ENCODE peak calls at places on chromosomes 11 and 22, in four cellular contexts. Y is A549, N is K562, W is endothelial cell of umbilical vein. M is an unnamed sample.

GRCh38 chr22:24834845-24835570 is 29.0 kb downstream of the SGSM1 start:
- DNase-seq in Y (no peak), N (no peak), W (peak; percentile 26), M (peak; percentile 45)

GRCh38 chr11:9138612-9139579 is 47.5 kb upstream of the SCUBE2 start:
- DNase-seq in Y (peak; percentile 82), N (no peak), W (peak; percentile 98), M (no peak)

GRCh38 chr22:27105142-27106025 is 448.0 kb downstream of the MIAT start:
- DNase-seq in Y (no peak), N (no peak), W (peak; percentile 80), M (no peak)

GRCh38 chr22:23325183-23325582 is 144.9 kb downstream of the BCR start:
- DNase-seq in Y (no peak), N (no peak), W (no peak), M (no peak)

GRCh38 chr11:130624946-130625345 is 176.5 kb downstream of the ADAMTS15 start:
- DNase-seq in Y (no peak), N (no peak), W (no peak), M (no peak)

GRCh38 chr11:127490896-127491295 is 490.3 kb upstream of the KIRREL3 start:
- DNase-seq in Y (no peak), N (no peak), W (no peak), M (no peak)

GRCh38 chr11:102868359-102868758 is 6.4 kb downstream of the MMP12 start:
- DNase-seq in Y (no peak), N (no peak), W (no peak), M (no peak)

GRCh38 chr11:69654660-69655478 is 13.9 kb downstream of the CCND1 start:
- DNase-seq in Y (peak; percentile 88), N (no peak), W (no peak), M (no peak)

GRCh38 chr11:124329787-124330478 is 9.9 kb upstream of the OR8D2 start:
- DNase-seq in Y (no peak), N (no peak), W (peak; percentile 20), M (no peak)

GRCh38 chr11:77072851-77073327 is 6.1 kb downstream of the CAPN5 start:
- DNase-seq in Y (no peak), N (no peak), W (no peak), M (no peak)

GRCh38 chr11:121323208-121323607 is 30.6 kb downstream of the SC5D start:
- DNase-seq in Y (no peak), N (no peak), W (no peak), M (no peak)

GRCh38 chr11:86582898-86583297 is 89.5 kb downstream of the ME3 start:
- DNase-seq in Y (no peak), N (no peak), W (no peak), M (no peak)

GRCh38 chr11:43687120-43687791 is 6.7 kb downstream of the HSD17B12 start:
- DNase-seq in Y (no peak), N (no peak), W (peak; percentile 87), M (no peak)

GRCh38 chr22:24422078-24422665 is 5.2 kb upstream of the ADORA2A start:
- DNase-seq in Y (no peak), N (no peak), W (no peak), M (no peak)

GRCh38 chr11:7904910-7905309 is 26.2 kb downstream of the OR10A6 start:
- DNase-seq in Y (no peak), N (no peak), W (peak; percentile 38), M (no peak)

GRCh38 chr22:22853713-22854112 is 33.9 kb upstream of the IGLL5 start:
- DNase-seq in Y (no peak), N (no peak), W (no peak), M (no peak)

GRCh38 chr11:77596626-77597025 is 6.9 kb downstream of the AQP11 start:
- DNase-seq in Y (no peak), N (no peak), W (no peak), M (no peak)

GRCh38 chr11:134270250-134270714 is 5.9 kb upstream of the GLB1L3 start:
- DNase-seq in Y (peak; percentile 31), N (peak; percentile 54), W (no peak), M (no peak)

GRCh38 chr11:35580397-35580781 is 37.9 kb upstream of the FJX1 start:
- DNase-seq in Y (no peak), N (no peak), W (no peak), M (no peak)

GRCh38 chr11:19597876-19598275 is 114.8 kb upstream of the NAV2 start:
- DNase-seq in Y (no peak), N (no peak), W (no peak), M (no peak)

GRCh38 chr11:27041141-27041869 is 690 bp downstream of the BBOX1 start:
- DNase-seq in Y (no peak), N (no peak), W (no peak), M (no peak)

GRCh38 chr22:50479686-50480085 is 1.7 kb upstream of the ADM2 start:
- DNase-seq in Y (no peak), N (no peak), W (no peak), M (no peak)

GRCh38 chr11:32088117-32088941 is 2.5 kb upstream of the RCN1 start:
- DNase-seq in Y (no peak), N (peak; percentile 15), W (peak; percentile 89), M (no peak)
- TF ChIP-seq JUN in Y (no peak), N (no peak), W (peak; percentile 86), M (no peak)

GRCh38 chr22:39907605-39908097 is 6.8 kb downstream of the GRAP2 start:
- DNase-seq in Y (no peak), N (no peak), W (no peak), M (no peak)

GRCh38 chr22:39907035-39907434 is 6.2 kb downstream of the GRAP2 start:
- DNase-seq in Y (no peak), N (no peak), W (no peak), M (no peak)

GRCh38 chr22:39910875-39911601 is 10.2 kb downstream of the GRAP2 start:
- DNase-seq in Y (no peak), N (no peak), W (no peak), M (no peak)

GRCh38 chr22:39908121-39908520 is 7.2 kb downstream of the GRAP2 start:
- DNase-seq in Y (no peak), N (no peak), W (no peak), M (no peak)

DNA sequence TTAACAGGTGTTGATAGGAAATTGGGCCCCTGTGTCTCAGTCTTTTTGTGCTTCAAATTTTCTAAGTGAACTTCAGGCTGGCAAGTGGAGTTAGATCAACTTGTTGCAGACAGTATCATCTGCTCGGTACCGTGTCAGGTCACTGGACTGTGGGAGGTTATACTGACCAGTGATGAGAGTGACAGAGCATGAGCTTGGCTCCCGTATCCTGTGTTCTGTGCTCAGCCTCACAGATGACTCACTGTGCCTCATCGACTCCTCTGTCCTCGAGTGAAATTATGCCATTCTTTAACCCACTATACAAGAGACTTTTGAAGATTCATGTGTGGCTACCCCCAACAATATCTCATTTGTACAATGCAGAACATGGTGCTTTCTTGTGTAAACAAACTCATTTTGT is 7.9 kb downstream of the GRAP2 start:
- DNase-seq in Y (no peak), N (peak; percentile 22), W (no peak), M (no peak)
- TF ChIP-seq JUN in Y (no peak), N (no peak), W (no peak), M (no peak)

GRCh38 chr22:45934168-45934564 is 42.8 kb downstream of the WNT7B start:
- DNase-seq in Y (no peak), N (no peak), W (no peak), M (no peak)
- TF ChIP-seq JUN in Y (no peak), N (no peak), W (no peak), M (no peak)

GRCh38 chr22:35045451-35045850 is 20.5 kb upstream of the ISX start:
- DNase-seq in Y (no peak), N (no peak), W (no peak), M (no peak)
- TF ChIP-seq JUN in Y (no peak), N (no peak), W (no peak), M (no peak)

GRCh38 chr11:65120831-65121230 is 1.1 kb downstream of the FAU start:
- DNase-seq in Y (no peak), N (no peak), W (no peak), M (no peak)
- TF ChIP-seq JUN in Y (no peak), N (no peak), W (no peak), M (no peak)

GRCh38 chr22:43923191-43923590 is 414 bp upstream of the PNPLA3 start:
- DNase-seq in Y (no peak), N (no peak), W (peak; percentile 53), M (no peak)
- TF ChIP-seq JUN in Y (no peak), N (no peak), W (no peak), M (no peak)

DNA sequence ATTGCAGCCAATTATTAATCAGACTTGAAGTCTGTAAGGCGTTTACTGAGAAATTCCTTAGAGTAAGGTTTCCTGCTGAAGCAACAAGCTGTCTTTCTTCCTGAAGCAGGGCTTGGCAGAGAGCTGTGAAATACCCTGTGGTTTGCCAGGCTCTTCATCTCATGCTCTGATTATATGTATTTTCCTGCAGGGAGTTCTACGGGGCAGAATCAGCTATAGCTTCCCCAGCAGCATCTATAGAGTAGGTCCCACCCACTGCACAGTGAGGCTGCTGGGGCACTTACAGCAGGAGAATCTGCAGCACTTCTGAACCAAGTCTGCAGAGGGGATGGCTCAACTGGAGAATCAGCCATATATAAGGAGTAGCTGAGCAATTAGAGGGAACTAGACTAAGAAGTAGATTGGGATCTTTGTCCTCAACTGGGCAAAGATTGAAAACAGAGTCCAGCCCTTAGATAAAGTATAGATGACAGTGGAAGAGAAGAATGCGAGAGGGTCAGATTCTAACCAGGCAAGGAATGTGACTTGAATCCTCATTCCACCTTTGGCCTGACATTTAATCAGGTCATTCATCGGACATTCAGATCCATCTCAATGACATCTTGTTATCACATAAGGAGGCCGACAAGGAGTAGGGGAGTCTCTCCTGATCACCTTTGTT is 37.6 kb downstream of the CNTF start:
- DNase-seq in Y (no peak), N (no peak), W (no peak), M (no peak)
- TF ChIP-seq JUN in Y (no peak), N (no peak), W (no peak), M (no peak)

GRCh38 chr11:727281-727701 is 20.0 kb upstream of the TALDO1 start:
- DNase-seq in Y (no peak), N (no peak), W (no peak), M (no peak)

GRCh38 chr11:727859-728748 is 19.2 kb upstream of the TALDO1 start:
- DNase-seq in Y (peak; percentile 94), N (peak; percentile 95), W (peak; percentile 60), M (peak; percentile 92)

GRCh38 chr11:725624-726202 is 19.7 kb downstream of the EPS8L2 start:
- DNase-seq in Y (no peak), N (peak; percentile 59), W (no peak), M (peak; percentile 58)

GRCh38 chr11:724733-725386 is 18.8 kb downstream of the EPS8L2 start:
- DNase-seq in Y (no peak), N (no peak), W (no peak), M (no peak)

GRCh38 chr11:726278-726915 is 20.4 kb downstream of the EPS8L2 start:
- DNase-seq in Y (no peak), N (peak; percentile 95), W (no peak), M (peak; percentile 65)
- TF ChIP-seq JUN in Y (no peak), N (no peak), W (no peak), M (no peak)